ENCODE peak calls at places on chromosomes 13 and 19, in five cellular contexts. Y is activated B cell treated with CpG ODN at 0.5 μM for 24 hours; X is activated CD8-positive, alpha-beta memory T cell treated with anti-CD3 and anti-CD28 coated beads, Interleukin-2, amount 10 ng/mL, durations not matched to agents 7 days and 5 days; N is SK-N-SH treated with all-trans-retinoic acid at 6 μM for 48 hours; Z is T-cell. K is an unnamed sample.

GRCh38 chr13:60152114-60152513 is 11.6 kb downstream of the DIAPH3 start:
- ATAC-seq in Y (no peak), X (no peak), N (no peak), Z (no peak), K (no peak)

GRCh38 chr13:21594715-21595545 is 9.0 kb downstream of the MICU2 start:
- ATAC-seq in Y (no peak), X (no peak), N (no peak), Z (no peak), K (no peak)

GRCh38 chr13:99800004-99800403 is 171.6 kb downstream of the ZIC5 start:
- ATAC-seq in Y (no peak), X (no peak), N (no peak), Z (no peak), K (no peak)

GRCh38 chr19:40750035-40750284 is 317 bp downstream of the ACTMAP start:
- ATAC-seq in Y (no peak), X (no peak), N (no peak), Z (no peak), K (no peak)

GRCh38 chr19:36110487-36111199 is at the start of gene OVOL3:
- ATAC-seq in Y (no peak), X (no peak), N (no peak), Z (no peak), K (no peak)

GRCh38 chr13:114224201-114224600 is 10.5 kb upstream of the CDC16 start:
- ATAC-seq in Y (no peak), X (no peak), N (no peak), Z (no peak), K (no peak)

GRCh38 chr13:29496241-29496712 is 99.2 kb downstream of the SLC7A1 start:
- ATAC-seq in Y (peak), X (peak), N (peak), Z (peak), K (peak)

GRCh38 chr13:65307056-65307455 is 1923.1 kb downstream of the PCDH9 start:
- ATAC-seq in Y (no peak), X (no peak), N (no peak), Z (no peak), K (no peak)

GRCh38 chr13:80604094-80604493 is 263.2 kb upstream of the SPRY2 start:
- ATAC-seq in Y (no peak), X (no peak), N (no peak), Z (no peak), K (no peak)

GRCh38 chr13:111409413-111409812 is 89.0 kb downstream of the TEX29 start:
- ATAC-seq in Y (no peak), X (no peak), N (no peak), Z (no peak), K (no peak)

GRCh38 chr13:29292045-29292444 is 303.4 kb downstream of the SLC7A1 start:
- ATAC-seq in Y (no peak), X (no peak), N (no peak), Z (no peak), K (no peak)

GRCh38 chr13:67048793-67049150 is 181.4 kb downstream of the PCDH9 start:
- ATAC-seq in Y (no peak), X (no peak), N (peak), Z (no peak), K (no peak)

GRCh38 chr19:11587302-11587972 is 9.8 kb upstream of the ZNF627 start:
- ATAC-seq in Y (peak), X (peak), N (peak), Z (peak), K (peak)

GRCh38 chr19:41591951-41592562 is 16.1 kb downstream of the CEACAM21 start:
- ATAC-seq in Y (no peak), X (no peak), N (no peak), Z (no peak), K (no peak)

K was measured in activated T-helper 17 cell treated with anti-CD3 and anti-CD28 coated beads, Interleukin-2, amount 50 U/mL, for 72 hours.